ENCODE peak calls at places on chromosomes 1 and 21, in six cellular contexts. P is HCT116, D is IMR-90, T is MM.1S, S is brain microvascular endothelial cell, Q is mucosa of descending colon. Y is an unnamed sample. For H3K36me3, the result is how much of the 10 kb centered on the place peaks cover.

GRCh38 chr1:940121-941026 is 16.7 kb downstream of the SAMD11 start:
- DNase-seq in S (peak), D (peak), T (peak), Q (peak), P (no peak), Y (no peak)

GRCh38 chr1:213325482-213325881 is 274.4 kb downstream of the RPS6KC1 start:
- DNase-seq in P (no peak), D (no peak), S (no peak), Q (no peak), T (no peak), Y (no peak)

GRCh38 chr1:62437273-62437945 is 560 bp downstream of the USP1 start:
- DNase-seq in P (no peak), Q (no peak), T (peak), D (no peak), S (no peak), Y (no peak)

GRCh38 chr1:19484338-19484792 is 974 bp downstream of the CAPZB start:
- DNase-seq in T (no peak), S (no peak), P (no peak), Q (no peak), D (no peak), Y (no peak)

GRCh38 chr1:176601358-176601757 is 138.4 kb downstream of the PAPPA2 start:
- DNase-seq in P (no peak), T (no peak), Q (no peak), S (no peak), D (no peak), Y (no peak)

GRCh38 chr1:18072066-18072465 is 35.5 kb upstream of the IGSF21 start:
- DNase-seq in P (no peak), Q (no peak), S (no peak), D (no peak), T (no peak), Y (no peak)

GRCh38 chr1:51660570-51660969 is 43.7 kb downstream of the OSBPL9 start:
- DNase-seq in P (no peak), T (no peak), D (no peak), Q (no peak), S (no peak), Y (no peak)

GRCh38 chr1:195664628-195665027 is 943.6 kb downstream of the KCNT2 start:
- DNase-seq in S (no peak), D (peak), T (no peak), P (no peak), Q (no peak), Y (no peak)

GRCh38 chr1:223331929-223332328 is 32.0 kb downstream of the SUSD4 start:
- DNase-seq in D (peak), S (peak), T (no peak), Q (no peak), P (peak), Y (peak)

GRCh38 chr1:119544165-119544762 is 37.3 kb downstream of the HSD3B1 start:
- DNase-seq in P (peak), Q (peak), D (no peak), T (no peak), S (no peak), Y (no peak)

GRCh38 chr21:36992671-36993070 is 13.8 kb upstream of the RIPPLY3 start:
- DNase-seq in Q (no peak), P (no peak), S (no peak), T (no peak), D (no peak), Y (no peak)

GRCh38 chr1:69568435-69569280 is 936 bp downstream of the LRRC7 start:
- DNase-seq in T (no peak), S (no peak), D (no peak), Q (peak), P (no peak), Y (no peak)

GRCh38 chr21:44259082-44259705 is 2.5 kb downstream of the DNMT3L start:
- DNase-seq in S (no peak), D (peak), T (no peak), P (no peak), Q (no peak), Y (no peak)

GRCh38 chr1:236850077-236850476 is 55.0 kb downstream of the MTR start:
- DNase-seq in T (no peak), S (no peak), D (no peak), P (no peak), Q (no peak), Y (no peak)

GRCh38 chr1:29474274-29474824 is 238.0 kb downstream of the PTPRU start:
- DNase-seq in T (no peak), D (no peak), Q (no peak), P (no peak), S (no peak), Y (no peak)

GRCh38 chr1:177969825-177970371 is at the start of gene SEC16B:
- DNase-seq in Q (peak), P (no peak), D (no peak), T (peak), S (no peak), Y (no peak)

GRCh38 chr1:42962641-42963377 is 4.1 kb upstream of the SLC2A1 start:
- DNase-seq in T (no peak), S (no peak), D (peak), P (no peak), Q (no peak), Y (no peak)

GRCh38 chr21:14119038-14119437 is 91.7 kb downstream of the LIPI start:
- DNase-seq in S (no peak), D (peak), P (no peak), Q (no peak), T (no peak), Y (no peak)

GRCh38 chr1:87151500-87152421 is 176.9 kb upstream of the LMO4 start:
- DNase-seq in Q (peak), P (no peak), D (peak), S (peak), T (peak), Y (no peak)

GRCh38 chr21:34793471-34793870 is 124.7 kb downstream of the CLIC6 start:
- DNase-seq in T (no peak), S (no peak), P (no peak), Q (no peak), D (no peak), Y (no peak)

GRCh38 chr1:201861448-201861847 is 27.2 kb upstream of the SHISA4 start:
- DNase-seq in Q (no peak), D (no peak), T (no peak), P (no peak), S (no peak), Y (no peak)

GRCh38 chr1:162210171-162210570 is 140.7 kb downstream of the NOS1AP start:
- DNase-seq in D (no peak), Q (no peak), P (no peak), S (no peak), T (no peak), Y (no peak)

GRCh38 chr1:36653850-36654249 is 171.1 kb upstream of the CSF3R start:
- DNase-seq in Q (no peak), D (peak), S (no peak), T (no peak), P (no peak), Y (no peak)

GRCh38 chr1:77833521-77834100 is 54.2 kb downstream of the MIGA1 start:
- DNase-seq in Q (no peak), T (no peak), S (peak), D (no peak), P (no peak), Y (no peak)

GRCh38 chr1:212021563-212021962 is 13.8 kb downstream of the INTS7 start:
- DNase-seq in T (no peak), D (no peak), S (no peak), P (no peak), Q (no peak), Y (no peak)

GRCh38 chr1:18721066-18721465 is 90.4 kb downstream of the PAX7 start:
- DNase-seq in P (no peak), T (no peak), D (no peak), S (no peak), Q (no peak), Y (no peak)

DNA sequence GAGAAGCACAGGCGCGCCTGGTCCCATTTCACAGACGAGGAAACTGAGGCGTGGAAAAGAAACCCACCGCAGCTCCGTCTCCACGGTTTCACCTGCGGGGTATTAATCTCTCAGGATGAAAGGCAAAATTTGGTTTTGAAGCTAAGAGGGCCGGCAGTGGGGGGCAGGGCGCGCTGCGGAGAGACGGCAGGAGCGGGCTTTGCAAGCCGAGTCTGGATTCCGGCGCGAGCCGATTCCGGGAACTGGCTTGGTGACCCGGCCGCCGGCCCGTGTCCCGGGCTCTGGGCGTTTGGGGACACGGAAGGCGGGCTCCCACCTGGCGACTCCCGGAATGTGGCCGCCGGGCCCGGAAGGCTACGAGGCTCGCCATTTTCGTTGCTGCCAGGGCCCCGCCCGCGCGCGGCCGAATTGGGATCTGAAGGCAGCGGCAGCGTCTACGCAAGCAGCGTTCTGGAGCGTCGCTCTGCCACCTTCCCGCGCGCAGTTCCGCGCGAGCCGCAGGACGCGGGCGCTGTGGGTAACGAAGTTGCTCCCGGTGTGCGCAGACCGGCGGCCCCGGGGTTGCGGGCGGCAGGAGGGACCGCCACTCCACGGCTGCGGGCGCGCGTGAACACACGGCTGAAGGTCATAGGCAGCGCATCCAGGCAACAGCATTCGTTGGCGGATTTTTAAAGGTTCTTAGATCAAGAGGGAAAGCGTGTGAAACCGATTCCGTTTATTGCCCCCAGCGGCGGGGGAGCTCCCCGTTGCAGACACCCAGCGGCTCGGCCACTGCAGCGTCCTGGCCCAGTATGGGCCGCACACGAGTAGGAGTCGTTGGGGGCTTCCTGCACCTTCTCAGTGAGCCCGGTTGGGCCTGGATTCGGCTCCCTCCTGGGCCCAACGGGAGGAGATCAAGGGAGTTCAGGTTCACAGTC is 5.4 kb upstream of the PRDM16 start:
- DNase-seq in P (no peak), T (no peak), D (no peak), S (no peak), Q (no peak), Y (no peak)
- H3K36me3 ChIP-seq in P (under half), T (under half), D (under half), S (under half), Q (under half), Y (under half)

GRCh38 chr1:11026052-11026451 is 13.6 kb downstream of the TARDBP start:
- DNase-seq in D (no peak), P (no peak), Q (no peak), S (no peak), T (no peak), Y (no peak)
- H3K36me3 ChIP-seq in D (under half), P (under half), Q (under half), S (under half), T (under half), Y (under half)

GRCh38 chr1:11233208-11233607 is 29.1 kb downstream of the MTOR start:
- DNase-seq in D (no peak), T (no peak), Q (no peak), S (no peak), P (no peak), Y (no peak)

GRCh38 chr1:11238311-11238710 is 24.0 kb downstream of the MTOR start:
- DNase-seq in P (no peak), S (no peak), Q (no peak), D (no peak), T (no peak), Y (no peak)

GRCh38 chr1:11237364-11237755 is 25.0 kb downstream of the MTOR start:
- DNase-seq in S (no peak), P (no peak), D (no peak), T (no peak), Q (no peak), Y (no peak)
- H3K36me3 ChIP-seq in S (half or more), P (half or more), D (half or more), T (under half), Q (under half), Y (under half)

GRCh38 chr1:154236855-154237254 is 16.1 kb downstream of the UBAP2L start:
- DNase-seq in S (no peak), T (no peak), Q (no peak), P (no peak), D (no peak), Y (no peak)

GRCh38 chr1:154239491-154239890 is 18.7 kb downstream of the UBAP2L start:
- DNase-seq in D (no peak), Q (no peak), S (no peak), T (no peak), P (no peak), Y (no peak)

GRCh38 chr1:154240294-154240831 is 19.6 kb downstream of the UBAP2L start:
- DNase-seq in Q (no peak), P (no peak), T (no peak), D (no peak), S (no peak), Y (no peak)

GRCh38 chr1:154237880-154238506 is 17.2 kb downstream of the UBAP2L start:
- DNase-seq in T (no peak), D (no peak), S (no peak), Q (no peak), P (no peak), Y (no peak)

GRCh38 chr1:154237435-154237834 is 16.7 kb downstream of the UBAP2L start:
- DNase-seq in T (no peak), S (no peak), P (no peak), D (no peak), Q (no peak), Y (no peak)
- H3K36me3 ChIP-seq in T (under half), S (half or more), P (half or more), D (half or more), Q (under half), Y (under half)